ENCODE peak calls at places on chromosomes 11 and 22, in ten cellular contexts. I, W, V, D, X, E, J, C, F and L are unnamed samples.
A peak's percentile ranks its signal among the peaks of the same experiment; 100 is the strongest.

GRCh38 chr22:45818130-45819085 is 146.8 kb downstream of the ATXN10 start:
- ATAC-seq in I (no peak), W (no peak), V (no peak), D (peak; percentile 73), X (no peak), E (peak; percentile 53), J (peak; percentile 93), C (peak; percentile 24), F (peak; percentile 94), L (no peak)

GRCh38 chr11:112734207-112734606 is 227.0 kb upstream of the NCAM1 start:
- ATAC-seq in I (peak; percentile 25), W (no peak), V (no peak), D (peak; percentile 41), X (no peak), E (no peak), J (no peak), C (no peak), F (no peak), L (no peak)

GRCh38 chr11:116993599-116993998 is 104.6 kb downstream of the SIK3 start:
- ATAC-seq in I (no peak), W (no peak), V (no peak), D (no peak), X (peak; percentile 87), E (no peak), J (no peak), C (no peak), F (peak; percentile 28), L (no peak)

GRCh38 chr11:19073454-19074415 is 13.2 kb upstream of the MRGPRX2 start:
- ATAC-seq in I (no peak), W (no peak), V (no peak), D (no peak), X (no peak), E (no peak), J (no peak), C (no peak), F (no peak), L (no peak)

GRCh38 chr11:117992620-117993019 is 6.4 kb downstream of the IL10RA start:
- ATAC-seq in I (no peak), W (no peak), V (no peak), D (no peak), X (no peak), E (no peak), J (no peak), C (no peak), F (no peak), L (no peak)

GRCh38 chr11:107705027-107705426 is 6.8 kb downstream of the SLN start:
- ATAC-seq in I (no peak), W (no peak), V (no peak), D (no peak), X (peak; percentile 89), E (no peak), J (no peak), C (peak; percentile 72), F (no peak), L (peak; percentile 76)

GRCh38 chr22:30422481-30423295 is 2.9 kb upstream of the MTFP1 start:
- ATAC-seq in I (peak; percentile 24), W (peak; percentile 45), V (no peak), D (peak; percentile 18), X (peak; percentile 72), E (peak; percentile 26), J (no peak), C (peak; percentile 13), F (peak; percentile 39), L (peak; percentile 48)

GRCh38 chr11:20087118-20087521 is 73.2 kb downstream of the DBX1 start:
- ATAC-seq in I (no peak), W (no peak), V (no peak), D (no peak), X (peak; percentile 47), E (no peak), J (no peak), C (peak; percentile 58), F (no peak), L (no peak)

GRCh38 chr11:36509265-36509664 is 807 bp downstream of the TRAF6 start:
- ATAC-seq in I (peak; percentile 59), W (no peak), V (peak; percentile 39), D (peak; percentile 8), X (peak; percentile 52), E (no peak), J (no peak), C (peak; percentile 2), F (peak; percentile 9), L (no peak)

GRCh38 chr11:36513965-36514364 is 3.9 kb upstream of the TRAF6 start:
- ATAC-seq in I (no peak), W (no peak), V (no peak), D (no peak), X (no peak), E (no peak), J (no peak), C (no peak), F (no peak), L (no peak)

GRCh38 chr11:36509694-36510566 is at the start of gene TRAF6:
- ATAC-seq in I (peak; percentile 97), W (peak; percentile 95), V (peak; percentile 98), D (peak; percentile 97), X (peak; percentile 98), E (peak; percentile 96), J (peak; percentile 93), C (peak; percentile 95), F (peak; percentile 98), L (peak; percentile 95)

GRCh38 chr11:36510567-36511020 is 522 bp upstream of the TRAF6 start:
- ATAC-seq in I (peak; percentile 2), W (peak; percentile 40), V (peak; percentile 7), D (peak; percentile 7), X (peak; percentile 3), E (peak; percentile 31), J (no peak), C (peak; percentile 16), F (peak; percentile 25), L (no peak)

DNA sequence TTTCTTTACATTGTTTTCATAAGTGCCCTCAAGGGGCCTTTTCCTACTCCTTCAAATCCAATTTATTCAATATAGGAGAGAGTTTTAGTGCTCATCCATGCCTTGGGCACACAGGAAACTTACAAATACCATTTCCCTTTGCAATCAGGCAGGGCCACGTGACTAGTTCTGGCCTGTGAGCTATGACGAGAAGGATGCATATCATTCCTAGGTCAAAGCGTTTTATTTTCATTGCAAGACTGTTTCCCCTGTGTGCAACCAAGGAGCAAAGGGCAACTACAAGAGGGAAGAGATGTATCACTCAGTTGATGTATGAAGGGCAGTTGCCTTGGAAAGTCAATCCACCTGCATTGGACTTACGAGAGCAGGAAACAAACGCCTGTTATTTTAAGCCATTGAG is 1.9 kb upstream of the TRAF6 start:
- ATAC-seq in I (no peak), W (no peak), V (no peak), D (no peak), X (no peak), E (no peak), J (no peak), C (no peak), F (no peak), L (no peak)
- TF ChIP-seq POLR2A in I (no peak), W (no peak), V (no peak), D (no peak), X (no peak), E (no peak), J (no peak), C (no peak), F (no peak), L (no peak)

GRCh38 chr22:36323855-36324331 is 63.9 kb downstream of the MYH9 start:
- ATAC-seq in I (no peak), W (no peak), V (no peak), D (no peak), X (peak; percentile 87), E (no peak), J (peak; percentile 51), C (peak; percentile 4), F (peak; percentile 44), L (peak; percentile 22)
- TF ChIP-seq POLR2A in I (no peak), W (no peak), V (no peak), D (no peak), X (no peak), E (no peak), J (no peak), C (no peak), F (no peak), L (no peak)

GRCh38 chr22:47198801-47199251 is 436.4 kb downstream of the TBC1D22A start:
- ATAC-seq in I (no peak), W (no peak), V (no peak), D (no peak), X (no peak), E (no peak), J (no peak), C (no peak), F (no peak), L (no peak)

GRCh38 chr22:47197735-47198500 is 435.5 kb downstream of the TBC1D22A start:
- ATAC-seq in I (no peak), W (no peak), V (no peak), D (no peak), X (no peak), E (no peak), J (no peak), C (no peak), F (no peak), L (no peak)

GRCh38 chr22:47196493-47196849 is 434.0 kb downstream of the TBC1D22A start:
- ATAC-seq in I (no peak), W (no peak), V (no peak), D (no peak), X (no peak), E (no peak), J (no peak), C (no peak), F (no peak), L (no peak)

GRCh38 chr22:47195676-47196492 is 433.4 kb downstream of the TBC1D22A start:
- ATAC-seq in I (no peak), W (no peak), V (no peak), D (no peak), X (no peak), E (no peak), J (no peak), C (peak; percentile 10), F (no peak), L (no peak)

DNA sequence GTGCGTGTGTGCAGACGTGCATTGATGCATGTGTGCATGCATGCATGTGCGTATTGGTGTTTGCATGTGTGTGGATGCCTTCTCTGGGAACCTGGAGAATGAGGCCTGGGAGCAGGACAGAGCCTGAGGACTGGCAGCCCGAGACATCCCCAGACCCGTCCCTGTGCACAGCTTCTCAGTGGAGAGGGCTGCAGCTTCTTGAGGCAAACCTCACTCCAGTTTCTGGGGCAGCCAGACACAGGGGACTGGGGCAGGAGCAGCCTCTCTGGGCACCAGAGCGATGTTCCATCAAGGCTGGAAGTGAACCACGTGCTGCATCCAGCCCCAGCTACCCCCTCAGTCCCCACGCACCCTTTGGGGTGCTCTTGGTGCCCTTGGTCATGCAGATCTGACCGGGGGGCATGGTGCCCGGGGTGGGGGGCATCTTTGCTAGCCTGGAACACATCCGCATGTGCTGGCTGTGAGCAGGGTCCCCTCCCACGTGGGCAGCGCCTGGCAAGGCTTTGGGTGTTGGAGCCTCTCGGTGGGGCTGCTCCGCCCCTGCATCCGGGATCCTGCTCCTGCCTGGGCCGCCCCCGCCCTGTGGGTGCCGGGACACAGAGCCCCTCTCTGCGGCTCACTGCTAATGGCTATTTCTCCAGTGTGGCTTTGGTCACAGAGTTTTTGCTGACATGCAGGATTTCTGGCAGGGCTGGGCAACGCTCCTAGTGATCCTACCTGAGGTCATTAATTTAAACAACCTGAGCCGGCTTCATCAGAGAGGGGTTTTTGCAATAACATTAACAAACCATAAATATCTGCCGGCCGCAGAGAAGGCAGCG is 434.6 kb downstream of the TBC1D22A start:
- ATAC-seq in I (no peak), W (no peak), V (no peak), D (no peak), X (no peak), E (no peak), J (no peak), C (no peak), F (no peak), L (no peak)
- TF ChIP-seq POLR2A in I (no peak), W (no peak), V (no peak), D (no peak), X (no peak), E (no peak), J (no peak), C (no peak), F (no peak), L (no peak)

GRCh38 chr11:13271060-13271693 is 6.4 kb upstream of the BMAL1 start:
- ATAC-seq in I (no peak), W (no peak), V (no peak), D (no peak), X (no peak), E (no peak), J (no peak), C (no peak), F (no peak), L (no peak)
- TF ChIP-seq POLR2A in I (no peak), W (no peak), V (no peak), D (no peak), X (no peak), E (no peak), J (no peak), C (no peak), F (no peak), L (no peak)